ENCODE peak calls at places on chromosomes 2 and 18, in five cellular contexts. H is brain microvascular endothelial cell, Z is HTR-8/SVneo, E is pancreas, V is kidney glomerular epithelial cell. T is an unnamed sample.

GRCh38 chr2:241154915-241155314 is 4.6 kb downstream of the PPP1R7 start:
- DNase-seq in E (no peak), H (no peak), Z (no peak), V (no peak), T (no peak)

GRCh38 chr2:45649855-45650806 is 1.3 kb upstream of the PRKCE start:
- DNase-seq in H (peak), V (no peak), Z (peak), E (peak), T (no peak)

GRCh38 chr2:45253151-45253550 is 243.9 kb upstream of the SIX2 start:
- DNase-seq in E (no peak), Z (no peak), V (no peak), H (no peak), T (no peak)

GRCh38 chr2:240564571-240565266 is 3.6 kb upstream of the RNPEPL1 start:
- DNase-seq in V (no peak), E (peak), Z (no peak), H (no peak), T (peak)

GRCh38 chr2:200469708-200470600 is 39.9 kb downstream of the KCTD18 start:
- DNase-seq in Z (no peak), H (no peak), E (no peak), V (peak), T (no peak)

GRCh38 chr2:26754539-26754938 is 9.5 kb upstream of the SLC35F6 start:
- DNase-seq in H (no peak), E (no peak), Z (no peak), V (no peak), T (no peak)

GRCh38 chr2:158723921-158724802 is 71.0 kb upstream of the DAPL1 start:
- DNase-seq in H (no peak), E (no peak), Z (no peak), V (no peak), T (no peak)

GRCh38 chr2:194004590-194005206 is 1652.3 kb upstream of the SLC39A10 start:
- DNase-seq in V (no peak), E (no peak), Z (no peak), H (no peak), T (no peak)

GRCh38 chr2:232880764-232881351 is 10.8 kb downstream of the SNORC start:
- DNase-seq in H (no peak), V (no peak), Z (no peak), E (no peak), T (no peak)

GRCh38 chr2:61910603-61911002 is 5.1 kb downstream of the COMMD1 start:
- DNase-seq in H (no peak), E (no peak), V (no peak), Z (no peak), T (no peak)

GRCh38 chr2:189302274-189302948 is 122.8 kb upstream of the COL5A2 start:
- DNase-seq in V (peak), Z (no peak), H (peak), E (no peak), T (peak)

GRCh38 chr18:407825-408224 is 92.7 kb downstream of the COLEC12 start:
- DNase-seq in H (no peak), V (no peak), Z (peak), E (no peak), T (no peak)

GRCh38 chr2:25822190-25823117 is 55.8 kb downstream of the ASXL2 start:
- DNase-seq in H (no peak), Z (no peak), E (peak), V (no peak), T (no peak)

GRCh38 chr2:12806535-12806934 is 89.8 kb downstream of the TRIB2 start:
- DNase-seq in Z (no peak), E (no peak), H (no peak), V (no peak), T (no peak)

GRCh38 chr2:160747771-160748170 is 254.2 kb upstream of the RBMS1 start:
- DNase-seq in V (peak), Z (peak), H (peak), E (no peak), T (peak)

GRCh38 chr2:150677561-150677960 is 190.1 kb upstream of the RND3 start:
- DNase-seq in Z (no peak), V (no peak), H (no peak), E (no peak), T (no peak)

GRCh38 chr2:36678856-36679255 is 17.7 kb upstream of the VIT start:
- DNase-seq in E (no peak), V (no peak), Z (no peak), H (no peak), T (no peak)

GRCh38 chr2:141199711-141200110 is 931.1 kb downstream of the LRP1B start:
- DNase-seq in V (no peak), E (no peak), Z (no peak), H (peak), T (no peak)